ENCODE peak calls at places on chromosomes 2 and 18, in eight cellular contexts. F is activated CD8-positive, alpha-beta memory T cell treated with anti-CD3 and anti-CD28 coated beads, Interleukin-2, amount 50 U/mL, for 48 hours; C is islet precursor cell; U is MM.1S; L is NCI-H1436; X is activated CD4-positive, alpha-beta T cell treated with anti-CD3 and anti-CD28 coated beads, Interleukin-2, amount 50 U/mL, for 4 hours; Q is CD8-positive, alpha-beta memory T cell; P is MG63. R is an unnamed sample.

GRCh38 chr18:23810396-23810795 is 121.1 kb downstream of the LAMA3 start:
- DNase-seq in Q (peak; percentile 24), C (no peak), F (no peak), X (peak; percentile 4), P (no peak), L (no peak), U (no peak), R (no peak)

GRCh38 chr2:9004338-9005204 is 1.1 kb upstream of the MBOAT2 start:
- DNase-seq in Q (no peak), L (no peak), C (peak; percentile 75), X (no peak), U (no peak), F (no peak), P (no peak), R (no peak)

GRCh38 chr2:73494031-73494430 is 108.4 kb downstream of the ALMS1 start:
- DNase-seq in C (peak; percentile 78), U (no peak), F (no peak), Q (no peak), L (no peak), P (no peak), X (no peak), R (no peak)

GRCh38 chr2:150188177-150188576 is 299.3 kb downstream of the RND3 start:
- DNase-seq in C (no peak), P (no peak), U (no peak), X (no peak), F (no peak), Q (no peak), L (no peak), R (no peak)

GRCh38 chr2:2044658-2045057 is 286.4 kb downstream of the MYT1L start:
- DNase-seq in Q (no peak), F (no peak), U (no peak), L (no peak), X (no peak), C (no peak), P (no peak), R (no peak)

GRCh38 chr2:212931271-212931670 is 220.1 kb downstream of the IKZF2 start:
- DNase-seq in Q (no peak), X (no peak), P (no peak), F (no peak), C (no peak), L (no peak), U (no peak), R (no peak)

GRCh38 chr2:207501797-207502196 is 28.0 kb upstream of the CREB1 start:
- DNase-seq in F (no peak), C (no peak), X (no peak), P (no peak), L (no peak), U (no peak), Q (no peak), R (no peak)

GRCh38 chr2:232139786-232140562 is 178.5 kb downstream of the DIS3L2 start:
- DNase-seq in Q (no peak), L (no peak), U (no peak), F (no peak), C (no peak), P (peak; percentile 11), X (no peak), R (no peak)

GRCh38 chr18:63648241-63648640 is 4.2 kb upstream of the SERPINB4 start:
- DNase-seq in F (no peak), X (no peak), P (no peak), C (no peak), Q (no peak), U (no peak), L (no peak), R (no peak)

GRCh38 chr2:241702405-241703127 is 727 bp downstream of the ING5 start:
- DNase-seq in F (peak; percentile 91), U (peak; percentile 84), Q (peak; percentile 86), X (peak; percentile 93), L (peak; percentile 79), C (peak; percentile 96), P (peak; percentile 80), R (no peak)

GRCh38 chr2:130846686-130847375 is 10.1 kb downstream of the ARHGEF4 start:
- DNase-seq in U (no peak), P (no peak), Q (no peak), X (no peak), C (no peak), F (no peak), L (no peak), R (no peak)

R was measured in substantia nigra.